ENCODE peak calls at places on chromosomes 5 and 9, in four cellular contexts. One of them, this sample, is unnamed.

GRCh38 chr9:8858250-8859161 is 1058.9 kb upstream of the DMAC1 start:
- DNase-seq in HTR-8/SVneo: no peak
- DNase-seq in WTC11: peak
- DNase-seq in astrocyte of the cerebellum: no peak
- DNase-seq in this sample: no peak

GRCh38 chr5:94693043-94693822 is 74.8 kb downstream of the SLF1 start:
- DNase-seq in astrocyte of the cerebellum: no peak
- DNase-seq in HTR-8/SVneo: peak
- DNase-seq in WTC11: no peak
- DNase-seq in this sample: no peak

GRCh38 chr9:95481000-95481399 is 35.8 kb downstream of the PTCH1 start:
- DNase-seq in astrocyte of the cerebellum: peak
- DNase-seq in WTC11: no peak
- DNase-seq in HTR-8/SVneo: no peak
- DNase-seq in this sample: no peak

GRCh38 chr9:101486693-101487442 is 46.8 kb upstream of the RNF20 start:
- DNase-seq in WTC11: peak
- DNase-seq in HTR-8/SVneo: peak
- DNase-seq in astrocyte of the cerebellum: no peak
- DNase-seq in this sample: no peak

GRCh38 chr5:111984044-111984443 is 227.1 kb upstream of the NREP start:
- DNase-seq in WTC11: no peak
- DNase-seq in astrocyte of the cerebellum: peak
- DNase-seq in HTR-8/SVneo: peak
- DNase-seq in this sample: no peak

GRCh38 chr9:137383453-137384115 is 39.4 kb downstream of the EXD3 start:
- DNase-seq in WTC11: peak
- DNase-seq in HTR-8/SVneo: no peak
- DNase-seq in astrocyte of the cerebellum: no peak
- DNase-seq in this sample: no peak

GRCh38 chr5:176553260-176554085 is 4.3 kb downstream of the CDHR2 start:
- DNase-seq in astrocyte of the cerebellum: no peak
- DNase-seq in WTC11: no peak
- DNase-seq in HTR-8/SVneo: no peak
- DNase-seq in this sample: no peak

GRCh38 chr9:124008307-124008854 is 3.2 kb upstream of the LHX2 start:
- DNase-seq in WTC11: peak
- DNase-seq in astrocyte of the cerebellum: no peak
- DNase-seq in HTR-8/SVneo: no peak
- DNase-seq in this sample: no peak

GRCh38 chr9:126564128-126564527 is 49.6 kb upstream of the LMX1B start:
- DNase-seq in astrocyte of the cerebellum: no peak
- DNase-seq in WTC11: no peak
- DNase-seq in HTR-8/SVneo: no peak
- DNase-seq in this sample: no peak

GRCh38 chr5:170251462-170251861 is 18.7 kb downstream of the C5orf58 start:
- DNase-seq in WTC11: no peak
- DNase-seq in HTR-8/SVneo: no peak
- DNase-seq in astrocyte of the cerebellum: no peak
- DNase-seq in this sample: no peak

GRCh38 chr5:65862384-65862783 is 64.0 kb upstream of the ERBIN start:
- DNase-seq in HTR-8/SVneo: no peak
- DNase-seq in astrocyte of the cerebellum: no peak
- DNase-seq in WTC11: no peak
- DNase-seq in this sample: no peak

GRCh38 chr5:98341038-98341710 is 432.3 kb upstream of the RGMB start:
- DNase-seq in HTR-8/SVneo: peak
- DNase-seq in astrocyte of the cerebellum: peak
- DNase-seq in WTC11: no peak
- DNase-seq in this sample: no peak

GRCh38 chr9:95202076-95202681 is 115.3 kb downstream of the FANCC start:
- DNase-seq in HTR-8/SVneo: no peak
- DNase-seq in WTC11: no peak
- DNase-seq in astrocyte of the cerebellum: no peak
- DNase-seq in this sample: no peak

GRCh38 chr5:14156611-14157493 is 13.7 kb downstream of the TRIO start:
- DNase-seq in WTC11: no peak
- DNase-seq in HTR-8/SVneo: peak
- DNase-seq in astrocyte of the cerebellum: peak
- DNase-seq in this sample: peak

GRCh38 chr5:53262348-53262970 is 152.9 kb upstream of the MOCS2 start:
- DNase-seq in WTC11: peak
- DNase-seq in astrocyte of the cerebellum: peak
- DNase-seq in HTR-8/SVneo: peak
- DNase-seq in this sample: no peak

GRCh38 chr5:178077751-178078150 is 35.6 kb upstream of the N4BP3 start:
- DNase-seq in HTR-8/SVneo: no peak
- DNase-seq in astrocyte of the cerebellum: no peak
- DNase-seq in WTC11: peak
- DNase-seq in this sample: no peak

GRCh38 chr9:131884222-131884621 is 144.3 kb upstream of the RAPGEF1 start:
- DNase-seq in astrocyte of the cerebellum: no peak
- DNase-seq in HTR-8/SVneo: no peak
- DNase-seq in WTC11: no peak
- DNase-seq in this sample: no peak

GRCh38 chr9:116543731-116544400 is 143.2 kb upstream of the TRIM32 start:
- DNase-seq in WTC11: no peak
- DNase-seq in HTR-8/SVneo: no peak
- DNase-seq in astrocyte of the cerebellum: no peak
- DNase-seq in this sample: no peak

GRCh38 chr5:54551292-54551691 is 33.7 kb downstream of the SNX18 start:
- DNase-seq in HTR-8/SVneo: no peak
- DNase-seq in WTC11: no peak
- DNase-seq in astrocyte of the cerebellum: no peak
- DNase-seq in this sample: no peak

GRCh38 chr5:51902512-51902911 is 519.3 kb downstream of the ISL1 start:
- DNase-seq in HTR-8/SVneo: no peak
- DNase-seq in astrocyte of the cerebellum: no peak
- DNase-seq in WTC11: no peak
- DNase-seq in this sample: no peak

GRCh38 chr9:86925686-86926085 is 21.6 kb downstream of the GAS1 start:
- DNase-seq in astrocyte of the cerebellum: no peak
- DNase-seq in WTC11: no peak
- DNase-seq in HTR-8/SVneo: no peak
- DNase-seq in this sample: no peak

GRCh38 chr9:119307471-119307870 is 61.8 kb downstream of the BRINP1 start:
- DNase-seq in HTR-8/SVneo: no peak
- DNase-seq in astrocyte of the cerebellum: no peak
- DNase-seq in WTC11: no peak
- DNase-seq in this sample: no peak

GRCh38 chr5:135009736-135010501 is 24.1 kb downstream of the PITX1 start:
- DNase-seq in HTR-8/SVneo: no peak
- DNase-seq in WTC11: no peak
- DNase-seq in astrocyte of the cerebellum: no peak
- DNase-seq in this sample: no peak

GRCh38 chr5:58184910-58185309 is 275.0 kb downstream of the PLK2 start:
- DNase-seq in astrocyte of the cerebellum: no peak
- DNase-seq in WTC11: no peak
- DNase-seq in HTR-8/SVneo: peak
- DNase-seq in this sample: no peak

GRCh38 chr5:179411161-179411841 is 66.0 kb upstream of the ADAMTS2 start:
- DNase-seq in HTR-8/SVneo: no peak
- DNase-seq in WTC11: no peak
- DNase-seq in astrocyte of the cerebellum: no peak
- DNase-seq in this sample: no peak

GRCh38 chr9:88400021-88400420 is 11.8 kb downstream of the SPIN1 start:
- DNase-seq in HTR-8/SVneo: peak
- DNase-seq in WTC11: no peak
- DNase-seq in astrocyte of the cerebellum: peak
- DNase-seq in this sample: peak

GRCh38 chr9:121651295-121652036 is at the start of gene DAB2IP:
- DNase-seq in WTC11: peak
- DNase-seq in astrocyte of the cerebellum: no peak
- DNase-seq in HTR-8/SVneo: peak
- DNase-seq in this sample: peak

GRCh38 chr9:6805532-6805931 is 47.8 kb downstream of the KDM4C start:
- DNase-seq in HTR-8/SVneo: no peak
- DNase-seq in WTC11: no peak
- DNase-seq in astrocyte of the cerebellum: peak
- DNase-seq in this sample: no peak

GRCh38 chr9:134644715-134645606 is 3.4 kb downstream of the COL5A1 start:
- DNase-seq in HTR-8/SVneo: peak
- DNase-seq in WTC11: no peak
- DNase-seq in astrocyte of the cerebellum: peak
- DNase-seq in this sample: peak

GRCh38 chr5:137753227-137753985 is 757 bp downstream of the HNRNPA0 start:
- DNase-seq in HTR-8/SVneo: no peak
- DNase-seq in astrocyte of the cerebellum: no peak
- DNase-seq in WTC11: peak
- DNase-seq in this sample: peak

GRCh38 chr9:126671381-126671831 is 57.7 kb downstream of the LMX1B start:
- DNase-seq in astrocyte of the cerebellum: no peak
- DNase-seq in HTR-8/SVneo: no peak
- DNase-seq in WTC11: no peak
- DNase-seq in this sample: no peak

GRCh38 chr5:178212241-178213002 is 8.1 kb downstream of the HNRNPAB start:
- DNase-seq in astrocyte of the cerebellum: no peak
- DNase-seq in WTC11: no peak
- DNase-seq in HTR-8/SVneo: no peak
- DNase-seq in this sample: no peak

GRCh38 chr5:95969646-95970358 is 8.2 kb upstream of the ELL2 start:
- DNase-seq in WTC11: no peak
- DNase-seq in astrocyte of the cerebellum: no peak
- DNase-seq in HTR-8/SVneo: no peak
- DNase-seq in this sample: no peak

GRCh38 chr5:44665101-44665701 is 143.5 kb upstream of the MRPS30 start:
- DNase-seq in WTC11: no peak
- DNase-seq in astrocyte of the cerebellum: no peak
- DNase-seq in HTR-8/SVneo: no peak
- DNase-seq in this sample: peak

This sample was measured in H54.